ENCODE peak calls at places on chromosomes 12 and 14, in four cellular contexts. B is AG04449, E is psoas muscle, S is endothelial cell. P is an unnamed sample.

GRCh38 chr12:108980831-108981618 is 39.8 kb downstream of the SVOP start:
- DNase-seq in B (peak; percentile 33), E (no peak), S (no peak), P (no peak)

GRCh38 chr14:54487771-54488170 is 1.0 kb downstream of the GMFB start:
- DNase-seq in S (no peak), B (no peak), E (no peak), P (no peak)

GRCh38 chr14:53934778-53935414 is 21.7 kb downstream of the BMP4 start:
- DNase-seq in B (no peak), E (no peak), S (no peak), P (no peak)

GRCh38 chr12:26523708-26524150 is 309.3 kb downstream of the ITPR2 start:
- DNase-seq in S (no peak), B (peak; percentile 71), E (peak; percentile 92), P (no peak)

GRCh38 chr14:20413785-20414117 is 450 bp upstream of the TEP1 start:
- DNase-seq in B (no peak), E (no peak), S (no peak), P (no peak)

GRCh38 chr14:99624971-99625370 is 20.0 kb upstream of the HHIPL1 start:
- DNase-seq in S (no peak), E (no peak), B (no peak), P (no peak)

GRCh38 chr12:128137140-128137539 is 129.8 kb upstream of the TMEM132C start:
- DNase-seq in S (no peak), B (no peak), E (no peak), P (no peak)

GRCh38 chr14:101927859-101928258 is 36.5 kb upstream of the DYNC1H1 start:
- DNase-seq in B (peak; percentile 79), E (peak; percentile 94), S (no peak), P (no peak)

GRCh38 chr12:47757360-47757839 is 1.3 kb downstream of the RAPGEF3 start:
- DNase-seq in E (no peak), S (no peak), B (no peak), P (no peak)

GRCh38 chr12:123027726-123028445 is 47.4 kb downstream of the ARL6IP4 start:
- DNase-seq in B (no peak), E (no peak), S (no peak), P (no peak)

GRCh38 chr12:105420659-105421240 is 90.3 kb downstream of the C12orf75 start:
- DNase-seq in E (peak; percentile 84), B (peak; percentile 33), S (peak; percentile 73), P (peak; percentile 31)

GRCh38 chr14:20797159-20797558 is 5.5 kb downstream of the RNASE1 start:
- DNase-seq in S (no peak), E (no peak), B (no peak), P (no peak)

GRCh38 chr12:4139191-4139590 is 134.4 kb upstream of the CCND2 start:
- DNase-seq in E (no peak), B (no peak), S (no peak), P (no peak)

GRCh38 chr12:131613678-131614077 is 97.2 kb upstream of the SFSWAP start:
- DNase-seq in B (no peak), E (no peak), S (no peak), P (no peak)

GRCh38 chr12:129701536-129702165 is 202.2 kb downstream of the TMEM132D start:
- DNase-seq in S (no peak), E (no peak), B (no peak), P (no peak)

GRCh38 chr14:24806061-24806678 is 172.2 kb upstream of the GZMB start:
- DNase-seq in E (peak; percentile 68), B (peak; percentile 5), S (peak; percentile 78), P (no peak)

GRCh38 chr12:124259168-124260066 is 35.5 kb upstream of the RFLNA start:
- DNase-seq in E (no peak), S (no peak), B (no peak), P (no peak)

GRCh38 chr14:84579292-84579691 is 950.7 kb upstream of the FLRT2 start:
- DNase-seq in B (no peak), S (no peak), E (no peak), P (no peak)

DNA sequence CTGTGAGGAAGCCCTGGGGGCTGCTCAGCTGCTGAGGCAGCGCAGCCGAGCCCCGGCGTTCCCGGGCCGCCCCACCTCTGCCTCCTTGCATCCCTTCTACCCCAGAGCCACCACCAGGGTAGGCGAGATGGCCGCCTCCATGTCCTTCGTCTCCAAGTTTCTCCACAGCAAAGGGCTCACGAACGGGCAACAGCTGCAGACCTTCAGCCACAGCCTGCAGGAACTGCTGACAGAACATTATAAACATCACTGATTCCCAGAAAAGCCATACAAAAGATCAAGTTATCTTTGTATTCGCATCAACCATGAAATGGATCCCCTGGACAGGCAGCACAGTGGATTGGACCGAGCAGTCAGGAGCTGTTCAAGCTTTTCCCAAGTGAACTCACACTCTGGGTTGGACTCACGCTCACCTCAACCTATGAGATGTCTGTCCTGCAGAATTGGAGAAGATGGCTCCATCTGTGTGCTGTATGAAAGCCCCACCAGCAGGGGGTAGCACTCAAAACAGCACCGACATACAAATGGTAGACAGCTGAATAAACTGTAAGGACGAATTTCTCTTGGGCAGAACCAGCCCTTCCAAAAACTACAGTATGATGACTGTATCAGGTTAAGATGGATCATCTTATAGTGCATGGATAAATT is 19.4 kb upstream of the A2M start:
- DNase-seq in S (no peak), B (no peak), E (no peak), P (no peak)
- TF ChIP-seq CTCF in S (peak; percentile 38), B (no peak), E (no peak), P (no peak)

GRCh38 chr14:90383731-90384542 is 12.9 kb upstream of the CALM1 start:
- DNase-seq in S (peak; percentile 69), B (no peak), E (peak; percentile 81), P (peak; percentile 61)

GRCh38 chr14:90382491-90383125 is 14.2 kb upstream of the CALM1 start:
- DNase-seq in E (peak; percentile 89), S (peak; percentile 54), B (no peak), P (no peak)

GRCh38 chr14:90383126-90383730 is 13.6 kb upstream of the CALM1 start:
- DNase-seq in S (peak; percentile 99), B (peak; percentile 99), E (peak; percentile 100), P (peak; percentile 94)

GRCh38 chr14:90381999-90382451 is 14.8 kb upstream of the CALM1 start:
- DNase-seq in B (no peak), E (peak; percentile 54), S (peak; percentile 18), P (no peak)

GRCh38 chr14:90381011-90381790 is 15.6 kb upstream of the CALM1 start:
- DNase-seq in S (no peak), B (no peak), E (peak; percentile 82), P (no peak)
- TF ChIP-seq CTCF in S (no peak), B (no peak), E (no peak), P (no peak)

GRCh38 chr14:22390195-22390594 is 198.8 kb downstream of the DAD1 start:
- DNase-seq in E (no peak), B (no peak), S (no peak), P (no peak)

GRCh38 chr14:22390824-22391461 is 198.1 kb downstream of the DAD1 start:
- DNase-seq in S (no peak), E (no peak), B (no peak), P (no peak)

GRCh38 chr14:22393796-22394195 is 195.2 kb downstream of the DAD1 start:
- DNase-seq in B (no peak), E (no peak), S (no peak), P (no peak)

GRCh38 chr14:22394616-22395015 is 194.4 kb downstream of the DAD1 start:
- DNase-seq in E (no peak), B (no peak), S (no peak), P (no peak)

GRCh38 chr14:22391908-22392307 is 197.1 kb downstream of the DAD1 start:
- DNase-seq in B (no peak), S (peak; percentile 59), E (no peak), P (no peak)
- TF ChIP-seq CTCF in B (peak; percentile 74), S (peak; percentile 47), E (peak; percentile 39), P (no peak)

GRCh38 chr12:107492393-107493134 is 193.0 kb upstream of the PWP1 start:
- DNase-seq in B (no peak), E (no peak), S (no peak), P (no peak)
- TF ChIP-seq CTCF in B (no peak), E (no peak), S (no peak), P (no peak)

DNA sequence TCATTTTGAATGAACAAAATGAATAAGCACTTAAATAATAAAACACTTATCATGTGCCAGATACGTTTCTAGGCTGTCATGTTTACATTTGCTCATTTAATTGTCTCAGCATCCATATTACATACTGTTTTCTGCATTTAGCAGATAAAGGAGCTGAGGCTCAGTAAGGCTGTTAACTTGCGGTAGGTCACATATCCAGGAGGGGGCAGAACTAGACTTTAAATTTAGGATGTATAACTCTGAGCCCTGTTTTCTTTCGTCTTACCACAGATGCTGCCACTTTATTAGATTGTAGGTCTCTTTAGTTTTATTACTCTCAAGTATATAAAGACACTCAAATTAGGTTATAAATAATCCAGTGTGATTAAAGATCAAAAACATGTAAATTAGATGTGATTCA is 17.7 kb downstream of the IRAK4 start:
- DNase-seq in S (no peak), B (no peak), E (no peak), P (no peak)
- TF ChIP-seq CTCF in S (peak; percentile 40), B (peak; percentile 31), E (peak; percentile 42), P (no peak)

GRCh38 chr12:106601031-106601430 is 18.2 kb downstream of the RFX4 start:
- DNase-seq in B (no peak), E (no peak), S (no peak), P (no peak)
- TF ChIP-seq CTCF in B (no peak), E (no peak), S (no peak), P (no peak)

GRCh38 chr12:6830286-6830892 is 2.2 kb downstream of the P3H3 start:
- DNase-seq in E (no peak), S (no peak), B (no peak), P (no peak)

GRCh38 chr12:6827982-6828670 is at the start of gene P3H3:
- DNase-seq in E (no peak), S (peak; percentile 35), B (no peak), P (no peak)

GRCh38 chr12:6831021-6831420 is 2.8 kb downstream of the P3H3 start:
- DNase-seq in S (no peak), B (no peak), E (no peak), P (no peak)

GRCh38 chr12:6828671-6829531 is 694 bp downstream of the P3H3 start:
- DNase-seq in S (peak; percentile 52), E (no peak), B (no peak), P (peak; percentile 43)

GRCh38 chr12:6829532-6830220 is 1.5 kb downstream of the P3H3 start:
- DNase-seq in B (no peak), S (no peak), E (no peak), P (no peak)
- TF ChIP-seq CTCF in B (peak; percentile 14), S (no peak), E (no peak), P (no peak)

GRCh38 chr12:642633-643477 is 20.4 kb downstream of the NINJ2 start:
- DNase-seq in B (no peak), S (peak; percentile 75), E (peak; percentile 89), P (peak; percentile 77)
- TF ChIP-seq CTCF in B (peak; percentile 44), S (peak; percentile 55), E (peak; percentile 31), P (no peak)

P was measured in activated B cell treated with CpG ODN at 0.5 μM for 24 hours.